ENCODE peak calls at places on chromosomes 5 and 9, in eight cellular contexts. A is GM13976, Y is cardiac fibroblast, J is spleen, S is GM20000, H is GM13977, Q is WTC11, N is natural killer cell. B is an unnamed sample.

GRCh38 chr5:125786021-125786420 is 637.2 kb upstream of the GRAMD2B start:
- DNase-seq in A (no peak), Y (no peak), J (no peak), S (no peak), H (no peak), Q (no peak), N (no peak), B (no peak)

GRCh38 chr5:90368454-90369246 is 40.9 kb downstream of the CETN3 start:
- DNase-seq in A (peak), Y (no peak), J (no peak), S (no peak), H (no peak), Q (no peak), N (no peak), B (no peak)

GRCh38 chr9:137757613-137758029 is 120.0 kb upstream of the CACNA1B start:
- DNase-seq in A (peak), Y (peak), J (no peak), S (peak), H (peak), Q (no peak), N (no peak), B (no peak)

GRCh38 chr9:128540630-128541355 is 11.6 kb upstream of the SPTAN1 start:
- DNase-seq in A (no peak), Y (no peak), J (no peak), S (no peak), H (no peak), Q (no peak), N (no peak), B (no peak)

GRCh38 chr9:81427870-81428269 is 261.5 kb downstream of the TLE1 start:
- DNase-seq in A (no peak), Y (no peak), J (no peak), S (no peak), H (no peak), Q (no peak), N (no peak), B (no peak)

GRCh38 chr5:64166201-64166959 is 737 bp downstream of the RNF180 start:
- DNase-seq in A (peak), Y (peak), J (peak), S (no peak), H (no peak), Q (no peak), N (no peak), B (peak)

GRCh38 chr5:102666164-102666951 is 88.7 kb upstream of the PAM start:
- DNase-seq in A (no peak), Y (no peak), J (no peak), S (no peak), H (no peak), Q (no peak), N (no peak), B (no peak)

GRCh38 chr9:18877984-18878383 is 155.0 kb downstream of the SAXO1 start:
- DNase-seq in A (no peak), Y (no peak), J (no peak), S (no peak), H (no peak), Q (no peak), N (no peak), B (no peak)

GRCh38 chr9:86723351-86723750 is 224.0 kb downstream of the GAS1 start:
- DNase-seq in A (no peak), Y (no peak), J (no peak), S (no peak), H (no peak), Q (no peak), N (no peak), B (no peak)

GRCh38 chr5:158676642-158677489 is 422.9 kb downstream of the EBF1 start:
- DNase-seq in A (no peak), Y (no peak), J (peak), S (peak), H (no peak), Q (peak), N (no peak), B (no peak)

GRCh38 chr9:117772960-117773359 is 68.8 kb downstream of the TLR4 start:
- DNase-seq in A (no peak), Y (peak), J (no peak), S (no peak), H (no peak), Q (no peak), N (no peak), B (no peak)

GRCh38 chr9:110995511-110996340 is 42.5 kb downstream of the LPAR1 start:
- DNase-seq in A (no peak), Y (peak), J (no peak), S (no peak), H (no peak), Q (no peak), N (no peak), B (no peak)

GRCh38 chr9:22446950-22447606 is 454 bp downstream of the DMRTA1 start:
- DNase-seq in A (peak), Y (peak), J (peak), S (peak), H (peak), Q (peak), N (no peak), B (peak)

GRCh38 chr5:67636091-67636490 is 439.5 kb upstream of the CD180 start:
- DNase-seq in A (no peak), Y (peak), J (no peak), S (no peak), H (no peak), Q (no peak), N (no peak), B (no peak)

GRCh38 chr5:169160405-169160901 is 140.5 kb downstream of the SLIT3 start:
- DNase-seq in A (no peak), Y (peak), J (no peak), S (no peak), H (no peak), Q (no peak), N (no peak), B (no peak)

GRCh38 chr5:140632366-140633080 is 452 bp downstream of the CD14 start:
- DNase-seq in A (peak), Y (peak), J (peak), S (peak), H (peak), Q (no peak), N (no peak), B (no peak)

GRCh38 chr9:72351538-72352453 is 13.2 kb downstream of the ZFAND5 start:
- DNase-seq in A (no peak), Y (peak), J (peak), S (no peak), H (no peak), Q (no peak), N (no peak), B (no peak)

GRCh38 chr9:82613516-82613915 is 449.4 kb downstream of the RASEF start:
- DNase-seq in A (no peak), Y (no peak), J (no peak), S (no peak), H (no peak), Q (no peak), N (no peak), B (no peak)

GRCh38 chr5:54719384-54720306 is 202.1 kb downstream of the SNX18 start:
- DNase-seq in A (no peak), Y (peak), J (no peak), S (no peak), H (no peak), Q (peak), N (no peak), B (no peak)

GRCh38 chr9:132670359-132670815 is at the start of gene GTF3C4:
- DNase-seq in A (peak), Y (peak), J (peak), S (peak), H (peak), Q (peak), N (peak), B (peak)

GRCh38 chr5:141758316-141758965 is 76.4 kb upstream of the ARAP3 start:
- DNase-seq in A (no peak), Y (no peak), J (no peak), S (no peak), H (no peak), Q (peak), N (no peak), B (no peak)

GRCh38 chr5:2738156-2738699 is 13.2 kb downstream of the IRX2 start:
- DNase-seq in A (no peak), Y (no peak), J (no peak), S (no peak), H (no peak), Q (no peak), N (no peak), B (no peak)

GRCh38 chr9:124309665-124310064 is 51.9 kb downstream of the NEK6 start:
- DNase-seq in A (no peak), Y (peak), J (no peak), S (no peak), H (no peak), Q (no peak), N (no peak), B (no peak)

GRCh38 chr9:76321185-76321828 is 72.9 kb downstream of the RFK start:
- DNase-seq in A (no peak), Y (peak), J (no peak), S (no peak), H (no peak), Q (no peak), N (no peak), B (no peak)

GRCh38 chr5:96226941-96227552 is 206.0 kb downstream of the PCSK1 start:
- DNase-seq in A (no peak), Y (peak), J (no peak), S (no peak), H (no peak), Q (no peak), N (no peak), B (no peak)

GRCh38 chr5:138829341-138829740 is 45.8 kb downstream of the LRRTM2 start:
- DNase-seq in A (no peak), Y (peak), J (no peak), S (no peak), H (no peak), Q (no peak), N (no peak), B (no peak)

GRCh38 chr5:12934722-12935121 is 1009.8 kb downstream of the DNAH5 start:
- DNase-seq in A (no peak), Y (peak), J (no peak), S (no peak), H (no peak), Q (no peak), N (no peak), B (no peak)

GRCh38 chr5:144567416-144567770 is 396.7 kb downstream of the KCTD16 start:
- DNase-seq in A (no peak), Y (no peak), J (no peak), S (no peak), H (no peak), Q (no peak), N (no peak), B (no peak)

GRCh38 chr5:180873628-180874520 is 12.8 kb upstream of the ZFP62 start:
- DNase-seq in A (no peak), Y (peak), J (no peak), S (no peak), H (no peak), Q (no peak), N (no peak), B (no peak)

GRCh38 chr9:35691757-35692301 is 2.1 kb upstream of the TPM2 start:
- DNase-seq in A (no peak), Y (no peak), J (no peak), S (no peak), H (no peak), Q (peak), N (no peak), B (no peak)

GRCh38 chr5:109143001-109143400 is 266.8 kb downstream of the PJA2 start:
- DNase-seq in A (no peak), Y (peak), J (no peak), S (no peak), H (no peak), Q (no peak), N (no peak), B (no peak)

GRCh38 chr5:109145139-109145538 is 264.6 kb downstream of the PJA2 start:
- DNase-seq in A (no peak), Y (no peak), J (no peak), S (no peak), H (no peak), Q (no peak), N (no peak), B (no peak)

GRCh38 chr5:109146611-109147010 is 263.2 kb downstream of the PJA2 start:
- DNase-seq in A (no peak), Y (peak), J (no peak), S (no peak), H (no peak), Q (no peak), N (no peak), B (no peak)

GRCh38 chr5:109136906-109137305 is 272.9 kb downstream of the PJA2 start:
- DNase-seq in A (no peak), Y (no peak), J (no peak), S (no peak), H (no peak), Q (no peak), N (no peak), B (no peak)

DNA sequence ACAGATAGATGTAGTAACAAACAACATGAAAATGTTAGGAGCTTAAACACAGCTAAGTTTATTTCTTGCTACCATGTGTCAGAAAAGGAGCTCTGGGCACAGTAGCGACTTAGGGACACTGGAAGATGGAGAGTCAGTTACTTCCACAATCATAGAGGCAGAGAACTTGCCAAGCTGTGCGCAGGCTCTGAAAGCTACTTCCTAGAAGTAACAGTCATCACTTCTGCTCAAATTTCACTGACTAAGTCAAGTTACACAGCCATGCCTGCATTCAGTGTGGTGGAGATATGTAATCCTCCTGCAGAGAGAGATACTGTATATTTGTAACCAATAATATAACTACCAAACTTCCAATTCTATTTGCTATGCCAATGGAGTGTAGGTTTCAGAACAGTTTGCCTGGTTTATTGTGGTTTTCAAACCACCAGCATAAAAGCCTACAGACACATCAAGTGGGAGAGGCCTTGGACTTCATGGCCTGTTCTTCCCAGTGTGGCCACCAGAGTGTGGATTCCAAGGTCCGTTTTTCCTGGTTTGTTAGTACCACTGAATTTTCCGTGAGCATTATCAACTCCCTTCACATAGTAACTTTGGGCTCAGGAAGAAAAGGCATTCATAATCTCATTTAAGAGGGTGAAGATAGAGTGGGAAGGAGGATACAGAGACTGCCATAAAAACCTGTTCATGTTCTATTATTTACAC is 268.1 kb downstream of the PJA2 start:
- DNase-seq in A (no peak), Y (peak), J (no peak), S (no peak), H (no peak), Q (peak), N (no peak), B (no peak)
- TF ChIP-seq CTCF in A (no peak), Y (no peak), J (no peak), S (no peak), H (no peak), Q (no peak), N (no peak), B (peak)

DNA sequence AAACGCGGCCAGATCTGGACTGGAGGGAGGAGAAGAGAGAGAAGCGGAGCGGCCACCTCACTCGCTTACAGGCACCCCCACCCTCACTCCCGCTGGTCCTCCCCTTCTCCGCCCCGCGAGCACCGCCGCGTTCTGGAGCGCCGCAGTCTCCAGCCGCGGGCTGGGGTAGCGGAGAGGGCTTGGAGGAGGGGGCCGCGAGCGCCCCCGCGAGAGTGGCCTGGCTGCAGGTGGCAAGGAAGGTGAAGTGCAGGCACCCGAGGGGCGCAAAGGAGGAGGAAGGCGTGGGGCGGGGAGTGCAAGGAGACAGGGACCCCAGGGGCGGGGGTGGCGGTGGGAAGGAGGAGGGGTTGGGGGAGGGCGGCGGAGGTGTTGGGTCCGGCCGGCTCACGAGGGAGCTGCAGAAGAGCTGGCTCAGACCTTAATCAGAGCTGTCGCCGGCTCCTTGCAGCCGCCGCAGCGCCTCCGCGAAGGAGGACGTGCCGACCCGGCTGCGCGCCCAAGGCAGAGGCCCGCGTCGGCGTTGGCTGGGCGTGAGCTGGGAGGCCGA is at the start of gene DMRT3:
- DNase-seq in A (peak), Y (no peak), J (no peak), S (no peak), H (peak), Q (peak), N (no peak), B (peak)
- TF ChIP-seq CTCF in A (no peak), Y (no peak), J (no peak), S (no peak), H (no peak), Q (no peak), N (no peak), B (peak)

GRCh38 chr5:143208781-143209510 is 194.5 kb downstream of the NR3C1 start:
- DNase-seq in A (no peak), Y (no peak), J (no peak), S (no peak), H (no peak), Q (no peak), N (no peak), B (no peak)
- TF ChIP-seq CTCF in A (no peak), Y (peak), J (no peak), S (no peak), H (peak), Q (peak), N (no peak), B (no peak)

GRCh38 chr9:14190240-14190639 is 123.7 kb downstream of the NFIB start:
- DNase-seq in A (no peak), Y (no peak), J (no peak), S (no peak), H (no peak), Q (no peak), N (no peak), B (no peak)
- TF ChIP-seq CTCF in A (no peak), Y (no peak), J (no peak), S (no peak), H (no peak), Q (no peak), N (no peak), B (no peak)

GRCh38 chr5:86526811-86527348 is 90.9 kb upstream of the COX7C start:
- DNase-seq in A (no peak), Y (no peak), J (no peak), S (no peak), H (no peak), Q (no peak), N (no peak), B (no peak)

GRCh38 chr5:86523718-86524117 is 94.0 kb upstream of the COX7C start:
- DNase-seq in A (no peak), Y (no peak), J (no peak), S (no peak), H (no peak), Q (no peak), N (no peak), B (no peak)

DNA sequence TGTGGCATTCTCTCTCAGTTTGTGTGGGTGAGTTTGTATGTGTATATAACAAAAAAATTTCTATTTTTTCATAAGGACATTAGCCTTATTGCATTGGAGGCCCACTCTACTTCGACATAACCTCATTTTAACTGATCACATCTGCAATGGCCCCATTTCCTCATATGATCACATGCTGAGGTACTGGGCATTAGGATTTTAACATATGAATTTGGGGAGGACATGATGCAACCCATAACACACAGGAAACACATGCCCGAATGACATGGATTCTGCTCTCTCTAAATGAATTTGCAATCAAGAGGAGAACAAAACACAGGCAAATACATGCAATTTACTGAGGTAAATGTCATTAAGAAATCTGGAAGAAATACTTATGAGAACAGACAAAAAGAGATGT is 92.1 kb upstream of the COX7C start:
- DNase-seq in A (no peak), Y (no peak), J (no peak), S (no peak), H (no peak), Q (no peak), N (no peak), B (no peak)
- TF ChIP-seq CTCF in A (no peak), Y (no peak), J (no peak), S (no peak), H (no peak), Q (no peak), N (no peak), B (no peak)

DNA sequence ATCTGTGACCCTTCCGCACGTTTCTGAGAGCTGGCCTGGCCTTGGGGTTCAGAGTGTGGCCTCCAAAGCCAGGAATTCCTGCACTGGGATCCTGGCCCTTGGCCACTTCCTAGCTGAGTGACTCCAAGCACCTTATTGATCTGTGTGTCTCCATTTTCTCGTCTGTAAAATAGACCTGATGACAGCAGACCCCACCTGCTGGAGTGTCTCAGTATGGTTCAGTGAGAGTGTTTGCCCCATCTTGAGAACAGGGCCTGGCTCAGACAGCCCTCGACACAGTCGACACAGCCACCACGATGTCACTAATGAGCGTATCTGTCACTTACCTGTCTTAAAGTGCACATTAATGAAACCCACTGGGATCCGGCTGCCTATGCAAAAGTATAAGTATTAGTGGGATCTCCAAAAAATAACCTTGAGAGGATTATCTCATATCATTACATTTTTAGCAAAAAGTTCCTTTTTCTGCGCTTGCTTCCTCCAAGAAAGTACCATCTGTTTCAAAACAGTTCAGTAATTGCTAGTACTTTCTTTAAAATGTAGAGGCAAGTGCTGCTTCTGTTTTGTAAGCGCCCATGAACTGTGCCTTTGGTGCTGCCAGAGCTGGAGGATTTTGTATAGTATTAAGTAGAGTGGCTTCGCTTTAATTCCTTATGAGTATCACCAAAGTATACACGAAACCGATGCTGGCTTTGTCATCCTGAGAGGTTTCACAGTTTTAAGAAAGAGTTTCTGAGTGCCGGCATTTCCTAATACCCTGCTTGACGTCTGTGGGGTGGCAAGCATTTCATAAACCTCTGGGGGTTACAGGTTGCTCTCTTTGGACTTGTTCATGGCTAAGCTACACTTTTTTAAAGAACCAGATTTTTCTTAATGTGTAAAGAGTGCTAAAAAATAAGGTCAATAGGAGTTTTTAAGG is 31.7 kb downstream of the UBE2QL1 start:
- DNase-seq in A (peak), Y (no peak), J (no peak), S (peak), H (peak), Q (peak), N (no peak), B (no peak)
- TF ChIP-seq CTCF in A (no peak), Y (no peak), J (no peak), S (no peak), H (peak), Q (no peak), N (no peak), B (no peak)

B was measured in progenitor cell of endocrine pancreas.